ENCODE peak calls at places on chromosome 20, in ten cellular contexts. H is amniotic stem cell, B is progenitor cell of endocrine pancreas, G is NCI-H1694, I is kidney tubule cell, J is lung, Z is AG04450, W is cerebellar cortex, D is astrocyte of the spinal cord, Q is KBM-7. P is an unnamed sample.
A peak's percentile ranks its signal among the peaks of the same experiment; 100 is the strongest.

GRCh38 chr20:56373942-56374341 is 15.2 kb downstream of the FAM210B start:
- DNase-seq in H (peak; percentile 15), B (no peak), G (no peak), I (peak; percentile 76), J (no peak), Z (peak; percentile 90), W (no peak), D (peak; percentile 89), Q (peak; percentile 17), P (peak; percentile 53)

GRCh38 chr20:20568604-20569205 is 143.7 kb downstream of the RALGAPA2 start:
- DNase-seq in H (peak; percentile 40), B (no peak), G (peak; percentile 54), I (peak; percentile 55), J (no peak), Z (no peak), W (peak; percentile 77), D (peak; percentile 55), Q (peak; percentile 33), P (peak; percentile 45)

GRCh38 chr20:37349517-37350491 is 3.9 kb downstream of the SRC start:
- DNase-seq in H (no peak), B (no peak), G (no peak), I (peak; percentile 61), J (peak; percentile 53), Z (no peak), W (no peak), D (no peak), Q (no peak), P (no peak)

GRCh38 chr20:35237486-35237885 is 11.0 kb downstream of the MMP24 start:
- DNase-seq in H (no peak), B (no peak), G (no peak), I (no peak), J (no peak), Z (no peak), W (no peak), D (no peak), Q (no peak), P (no peak)

GRCh38 chr20:1263853-1264252 is 2.2 kb upstream of the SNPH start:
- DNase-seq in H (no peak), B (no peak), G (no peak), I (peak; percentile 26), J (no peak), Z (no peak), W (no peak), D (peak; percentile 9), Q (peak; percentile 7), P (no peak)

GRCh38 chr20:51456511-51457280 is 85.8 kb downstream of the NFATC2 start:
- DNase-seq in H (peak; percentile 90), B (no peak), G (peak; percentile 55), I (peak; percentile 98), J (peak; percentile 96), Z (peak; percentile 94), W (peak; percentile 88), D (peak; percentile 98), Q (peak; percentile 51), P (peak; percentile 88)

GRCh38 chr20:58179083-58179431 is 49.4 kb downstream of the ANKRD60 start:
- DNase-seq in H (no peak), B (no peak), G (no peak), I (no peak), J (no peak), Z (no peak), W (no peak), D (no peak), Q (no peak), P (no peak)

GRCh38 chr20:63351811-63352591 is 9.1 kb downstream of the CHRNA4 start:
- DNase-seq in H (no peak), B (no peak), G (peak; percentile 25), I (no peak), J (no peak), Z (no peak), W (no peak), D (no peak), Q (no peak), P (no peak)

GRCh38 chr20:53829706-53830521 is 236.3 kb upstream of the ZNF217 start:
- DNase-seq in H (no peak), B (no peak), G (no peak), I (peak; percentile 46), J (no peak), Z (no peak), W (peak; percentile 31), D (peak; percentile 52), Q (peak; percentile 71), P (peak; percentile 23)

GRCh38 chr20:22794200-22794599 is 209.8 kb upstream of the FOXA2 start:
- DNase-seq in H (no peak), B (no peak), G (no peak), I (peak; percentile 58), J (no peak), Z (no peak), W (no peak), D (no peak), Q (no peak), P (no peak)

GRCh38 chr20:62156592-62157386 is 13.2 kb downstream of the SS18L1 start:
- DNase-seq in H (no peak), B (peak; percentile 74), G (peak; percentile 24), I (peak; percentile 52), J (peak; percentile 63), Z (no peak), W (peak; percentile 76), D (peak; percentile 37), Q (peak; percentile 71), P (no peak)